ENCODE peak calls at places on chromosomes 5 and 9, in six cellular contexts. X, K, E, F, G and Q are unnamed samples.
A peak's percentile ranks its signal among the peaks of the same experiment; 100 is the strongest.

GRCh38 chr5:55897905-55898304 is 46.7 kb downstream of the IL31RA start:
- DNase-seq in X (peak; percentile 62), E (peak; percentile 96), F (no peak), G (no peak), K (no peak), Q (no peak)

GRCh38 chr5:150487199-150488061 is 20.5 kb upstream of the NDST1 start:
- DNase-seq in K (peak; percentile 44), G (no peak), E (no peak), F (peak; percentile 79), X (peak; percentile 34), Q (no peak)

GRCh38 chr9:81540142-81540701 is 149.1 kb downstream of the TLE1 start:
- DNase-seq in X (no peak), G (no peak), E (no peak), K (no peak), F (no peak), Q (no peak)

GRCh38 chr9:37650873-37651768 is at the start of gene FRMPD1:
- DNase-seq in X (peak; percentile 14), K (peak; percentile 58), F (peak; percentile 13), E (peak; percentile 36), G (peak; percentile 92), Q (peak; percentile 75)

GRCh38 chr5:2524620-2525019 is 226.9 kb downstream of the IRX2 start:
- DNase-seq in E (no peak), K (no peak), G (no peak), F (no peak), X (no peak), Q (no peak)

GRCh38 chr9:134403292-134403681 is 77.0 kb downstream of the RXRA start:
- DNase-seq in F (no peak), G (no peak), X (no peak), K (no peak), E (no peak), Q (no peak)

GRCh38 chr5:9888517-9888916 is 258.4 kb upstream of the TAS2R1 start:
- DNase-seq in X (peak; percentile 96), K (peak; percentile 81), E (peak; percentile 87), F (no peak), G (no peak), Q (no peak)

GRCh38 chr9:8863886-8864881 is 1064.6 kb upstream of the DMAC1 start:
- DNase-seq in X (no peak), E (peak; percentile 74), G (peak; percentile 45), K (no peak), F (no peak), Q (no peak)

GRCh38 chr9:75051285-75051684 is 23.2 kb upstream of the CARNMT1 start:
- DNase-seq in K (no peak), X (no peak), G (no peak), E (no peak), F (no peak), Q (no peak)

GRCh38 chr5:98767563-98767962 is 5.9 kb upstream of the RGMB start:
- DNase-seq in K (no peak), E (no peak), G (peak; percentile 34), X (peak; percentile 13), F (no peak), Q (no peak)

GRCh38 chr5:10306806-10307205 is 896 bp downstream of the CMBL start:
- DNase-seq in K (peak; percentile 35), E (no peak), X (no peak), G (no peak), F (no peak), Q (no peak)

GRCh38 chr5:54533541-54534179 is 16.1 kb downstream of the SNX18 start:
- DNase-seq in K (no peak), X (no peak), E (peak; percentile 26), F (no peak), G (peak; percentile 65), Q (no peak)

GRCh38 chr9:23372703-23373102 is 453.3 kb downstream of the ELAVL2 start:
- DNase-seq in K (no peak), X (no peak), F (no peak), G (no peak), E (no peak), Q (no peak)

GRCh38 chr5:38923661-38924451 is 78.0 kb downstream of the OSMR start:
- DNase-seq in X (peak; percentile 31), E (no peak), K (no peak), G (no peak), F (no peak), Q (no peak)

GRCh38 chr9:18427691-18428090 is 46.3 kb upstream of the ADAMTSL1 start:
- DNase-seq in F (no peak), E (no peak), K (no peak), G (no peak), X (no peak), Q (no peak)
- H2AFZ ChIP-seq in F (no peak overlapping the region), E (no peak overlapping the region), K (no peak overlapping the region), G (peak overlapping the region; percentile 23), X (no peak overlapping the region), Q (no peak overlapping the region)

DNA sequence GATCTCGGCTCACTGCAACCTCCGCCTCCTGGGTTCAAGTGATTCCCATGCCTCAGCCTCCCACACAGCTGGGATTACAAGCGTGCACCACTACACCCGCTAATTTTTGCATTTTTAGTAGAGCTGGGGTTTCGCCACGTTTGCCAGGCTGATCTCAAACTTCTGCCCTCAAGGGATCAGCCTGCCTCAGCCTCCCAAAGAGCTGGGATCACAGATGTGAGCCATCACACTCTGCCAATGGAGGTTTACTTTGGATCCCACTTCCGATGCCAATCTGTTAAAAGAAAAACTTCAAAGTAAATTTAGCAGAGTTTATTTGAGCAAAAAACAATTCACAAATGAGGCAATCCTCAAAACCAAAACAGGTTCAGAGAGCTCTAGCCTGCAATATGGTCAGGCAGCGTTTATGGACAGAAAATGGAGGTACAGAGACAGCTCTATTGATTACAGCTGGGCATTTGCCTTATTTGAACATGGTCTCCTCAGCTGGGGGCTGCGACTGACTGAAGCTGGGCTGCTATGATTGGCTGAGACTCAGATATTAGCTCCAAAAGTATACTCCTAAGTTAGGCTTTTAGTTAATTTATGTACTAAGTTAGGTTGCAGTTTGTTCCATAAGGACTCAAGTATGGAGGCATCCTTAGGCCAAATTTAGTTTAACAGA is 18.6 kb upstream of the UBTD2 start:
- DNase-seq in K (no peak), F (no peak), G (no peak), X (no peak), E (no peak), Q (no peak)
- H2AFZ ChIP-seq in K (no peak overlapping the region), F (no peak overlapping the region), G (peak overlapping the region; percentile 37), X (no peak overlapping the region), E (peak overlapping the region; percentile 26), Q (no peak overlapping the region)

GRCh38 chr9:28332648-28333047 is 759.4 kb upstream of the C9orf72 start:
- DNase-seq in X (no peak), F (no peak), E (no peak), K (no peak), G (no peak), Q (no peak)

DNA sequence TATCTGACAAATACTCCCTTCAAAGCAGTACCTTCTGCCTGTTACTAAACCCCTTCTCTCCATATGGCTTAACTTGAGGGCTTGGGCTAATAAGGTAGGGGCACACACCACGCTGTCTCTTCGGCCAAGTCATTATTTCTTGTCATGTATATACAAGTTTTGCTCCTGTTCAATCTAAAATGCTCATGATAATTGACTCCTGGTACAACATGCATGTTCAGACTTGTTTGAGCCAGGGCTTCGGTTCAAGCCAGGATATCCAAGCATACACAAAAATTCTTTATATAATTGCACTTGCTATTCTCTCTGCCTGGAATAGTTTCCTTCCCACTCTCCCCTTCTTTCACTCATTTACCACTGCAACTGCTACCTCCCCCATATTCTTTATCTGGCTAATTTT is 756.0 kb upstream of the C9orf72 start:
- DNase-seq in K (no peak), G (no peak), X (no peak), E (no peak), F (no peak), Q (no peak)
- H2AFZ ChIP-seq in K (no peak overlapping the region), G (no peak overlapping the region), X (no peak overlapping the region), E (no peak overlapping the region), F (no peak overlapping the region), Q (no peak overlapping the region)

GRCh38 chr5:179271301-179271650 is 74.0 kb downstream of the ADAMTS2 start:
- DNase-seq in K (no peak), G (no peak), E (no peak), X (no peak), F (no peak), Q (peak; percentile 23)
- H2AFZ ChIP-seq in K (no peak overlapping the region), G (no peak overlapping the region), E (no peak overlapping the region), X (peak overlapping the region; percentile 64), F (no peak overlapping the region), Q (no peak overlapping the region)

DNA sequence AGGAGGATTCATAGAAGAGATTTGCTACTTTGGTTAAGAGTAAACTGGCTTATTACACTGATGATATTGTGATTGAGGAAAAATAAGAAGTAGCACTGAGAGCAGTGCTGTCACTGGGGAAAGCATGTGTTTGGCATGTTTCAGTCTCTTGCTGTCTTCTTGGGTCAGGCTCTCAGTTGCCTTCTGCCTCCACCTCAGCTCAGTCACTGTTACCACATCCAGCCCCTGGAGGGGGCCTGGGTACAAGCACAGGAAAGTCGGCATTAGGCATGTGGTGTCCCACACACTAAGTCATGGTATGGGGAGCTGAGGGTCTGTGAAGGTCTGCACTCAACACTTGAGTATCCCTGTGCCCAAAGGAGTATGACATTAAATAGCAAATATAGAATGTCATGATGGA is 958.3 kb upstream of the CDH9 start:
- DNase-seq in G (no peak), F (no peak), K (no peak), E (no peak), X (no peak), Q (no peak)
- H2AFZ ChIP-seq in G (no peak overlapping the region), F (no peak overlapping the region), K (no peak overlapping the region), E (no peak overlapping the region), X (no peak overlapping the region), Q (no peak overlapping the region)